ENCODE peak calls at places on chromosomes 2 and 18, in five cellular contexts. E, Y, X, V and N are unnamed samples.

GRCh38 chr2:128408349-128409305 is 90.0 kb upstream of the HS6ST1 start:
- DNase-seq in E (no peak), Y (peak; percentile 28), X (peak; percentile 51), V (peak; percentile 59), N (no peak)

GRCh38 chr18:36194719-36195315 is 7.5 kb downstream of the MOCOS start:
- DNase-seq in E (no peak), Y (no peak), X (no peak), V (no peak), N (no peak)

GRCh38 chr2:188079176-188079575 is 212.5 kb upstream of the GULP1 start:
- DNase-seq in E (no peak), Y (peak; percentile 55), X (peak; percentile 58), V (no peak), N (no peak)

GRCh38 chr2:77457665-77458064 is 64.5 kb downstream of the LRRTM4 start:
- DNase-seq in E (no peak), Y (no peak), X (no peak), V (no peak), N (no peak)

GRCh38 chr2:129689600-129689999 is 289.9 kb upstream of the RAB6C start:
- DNase-seq in E (no peak), Y (no peak), X (no peak), V (no peak), N (no peak)

GRCh38 chr18:565562-566061 is 14.6 kb upstream of the CETN1 start:
- DNase-seq in E (no peak), Y (no peak), X (no peak), V (no peak), N (no peak)

GRCh38 chr18:76905821-76906220 is 83.5 kb downstream of the ZNF236 start:
- DNase-seq in E (no peak), Y (no peak), X (no peak), V (no peak), N (no peak)

GRCh38 chr2:27739058-27739373 is 32.5 kb upstream of the MRPL33 start:
- DNase-seq in E (no peak), Y (no peak), X (no peak), V (no peak), N (no peak)

GRCh38 chr18:8893221-8893620 is 187.9 kb downstream of the MTCL1 start:
- DNase-seq in E (no peak), Y (no peak), X (no peak), V (no peak), N (no peak)

GRCh38 chr18:62954341-62954740 is 239.0 kb downstream of the PHLPP1 start:
- DNase-seq in E (no peak), Y (no peak), X (peak; percentile 17), V (no peak), N (no peak)

GRCh38 chr18:50183556-50183955 is 11.4 kb downstream of the MYO5B start:
- DNase-seq in E (no peak), Y (peak; percentile 6), X (peak; percentile 97), V (no peak), N (no peak)

GRCh38 chr2:86809481-86810121 is 18.9 kb upstream of the CD8A start:
- DNase-seq in E (no peak), Y (no peak), X (no peak), V (no peak), N (no peak)

GRCh38 chr18:159037-159652 is 788 bp downstream of the USP14 start:
- DNase-seq in E (no peak), Y (no peak), X (peak; percentile 30), V (no peak), N (no peak)

GRCh38 chr2:6845312-6845711 is 20.4 kb downstream of the CMPK2 start:
- DNase-seq in E (no peak), Y (no peak), X (no peak), V (no peak), N (no peak)

GRCh38 chr2:6846540-6846939 is 19.2 kb downstream of the CMPK2 start:
- DNase-seq in E (no peak), Y (no peak), X (no peak), V (no peak), N (no peak)

GRCh38 chr2:6846967-6847695 is 18.6 kb downstream of the CMPK2 start:
- DNase-seq in E (no peak), Y (no peak), X (no peak), V (no peak), N (no peak)

GRCh38 chr2:6841537-6842287 is 24.0 kb downstream of the CMPK2 start:
- DNase-seq in E (no peak), Y (no peak), X (no peak), V (no peak), N (no peak)

DNA sequence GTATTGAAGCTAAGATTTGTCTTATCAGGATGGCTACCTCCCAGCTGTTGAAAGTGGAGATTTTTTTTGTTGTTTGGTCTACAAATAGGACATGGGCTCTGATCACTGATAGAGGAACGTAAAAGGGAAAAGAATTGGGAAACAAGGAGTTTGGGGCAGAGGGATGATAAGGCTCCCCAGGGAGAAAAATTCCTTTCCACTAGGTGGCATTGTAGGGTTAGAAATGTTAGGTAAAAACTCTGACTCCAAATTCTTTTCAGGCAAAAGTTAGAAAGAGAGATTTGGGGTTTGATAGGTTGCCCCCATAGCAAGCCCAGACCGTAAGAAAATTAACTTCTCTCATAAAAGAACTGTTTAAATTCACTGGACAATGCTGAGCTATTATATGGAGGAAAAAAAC is 19.8 kb downstream of the CMPK2 start:
- DNase-seq in E (no peak), Y (no peak), X (no peak), V (no peak), N (no peak)
- H3K9me3 ChIP-seq in E (peaks cover 33% of the 10 kb centered on the region), Y (peaks cover 10% of the 10 kb centered on the region), X (peaks cover 37% of the 10 kb centered on the region), V (peaks cover 52% of the 10 kb centered on the region), N (peaks cover 46% of the 10 kb centered on the region)

GRCh38 chr2:41998789-41999470 is 48.9 kb upstream of the PKDCC start:
- DNase-seq in E (no peak), Y (no peak), X (no peak), V (no peak), N (no peak)

GRCh38 chr2:41998201-41998781 is 49.5 kb upstream of the PKDCC start:
- DNase-seq in E (no peak), Y (no peak), X (no peak), V (no peak), N (peak; percentile 0)

GRCh38 chr2:41994661-41995060 is 53.2 kb upstream of the PKDCC start:
- DNase-seq in E (no peak), Y (no peak), X (no peak), V (no peak), N (no peak)

GRCh38 chr2:42001696-42002331 is 46.0 kb upstream of the PKDCC start:
- DNase-seq in E (no peak), Y (no peak), X (no peak), V (no peak), N (no peak)

GRCh38 chr2:41999882-42000281 is 47.9 kb upstream of the PKDCC start:
- DNase-seq in E (no peak), Y (no peak), X (no peak), V (no peak), N (no peak)
- H3K9me3 ChIP-seq in E (no peaks in the 10 kb centered on the region), Y (peaks cover 5% of the 10 kb centered on the region), X (no peaks in the 10 kb centered on the region), V (no peaks in the 10 kb centered on the region), N (peaks cover 16% of the 10 kb centered on the region)

DNA sequence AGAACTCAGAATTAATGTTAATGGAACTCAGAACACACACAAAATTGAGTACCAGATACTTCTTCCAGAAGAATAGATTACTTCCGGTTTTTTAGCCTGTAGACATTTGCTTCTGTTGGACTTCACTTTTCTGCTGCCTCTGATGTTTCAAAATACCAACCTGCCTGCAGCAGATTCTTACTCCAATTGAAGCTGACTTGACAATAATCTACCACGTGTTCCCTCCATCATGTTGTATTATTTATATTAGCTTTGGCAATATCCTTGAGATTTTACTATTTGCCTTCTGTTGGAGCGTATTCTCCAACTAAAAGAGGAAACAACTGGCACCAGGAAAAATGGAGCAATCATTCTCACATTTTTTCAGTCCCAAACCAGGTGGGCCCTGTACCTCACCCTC is 3.1 kb upstream of the GORASP2 start:
- DNase-seq in E (no peak), Y (no peak), X (no peak), V (no peak), N (no peak)
- H3K9me3 ChIP-seq in E (no peaks in the 10 kb centered on the region), Y (no peaks in the 10 kb centered on the region), X (peaks cover 3% of the 10 kb centered on the region), V (no peaks in the 10 kb centered on the region), N (peaks cover 4% of the 10 kb centered on the region)

DNA sequence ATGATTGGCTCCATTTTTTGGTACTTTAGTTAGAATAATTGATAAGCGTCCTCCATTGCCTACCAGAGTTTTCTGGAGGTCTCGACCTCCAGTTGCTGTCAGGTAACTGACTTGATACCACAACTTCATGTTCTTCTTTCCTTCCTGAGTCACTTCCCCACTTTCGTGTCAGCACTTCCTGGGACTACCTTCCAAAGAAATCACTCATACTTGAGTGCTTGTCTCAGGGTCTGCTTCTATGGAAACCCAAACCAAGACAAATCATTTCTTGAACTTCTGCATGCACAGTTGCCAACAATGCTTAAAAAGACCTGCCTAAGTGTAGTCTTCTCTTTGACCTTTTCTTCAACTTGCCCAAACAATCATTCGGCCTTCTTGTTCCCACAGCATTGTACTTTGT is 210.3 kb upstream of the ETAA1 start:
- DNase-seq in E (no peak), Y (no peak), X (peak; percentile 19), V (no peak), N (no peak)
- H3K9me3 ChIP-seq in E (no peaks in the 10 kb centered on the region), Y (no peaks in the 10 kb centered on the region), X (no peaks in the 10 kb centered on the region), V (no peaks in the 10 kb centered on the region), N (no peaks in the 10 kb centered on the region)

GRCh38 chr2:115654362-115654761 is 1211.9 kb downstream of the DPP10 start:
- DNase-seq in E (no peak), Y (no peak), X (no peak), V (no peak), N (no peak)
- H3K9me3 ChIP-seq in E (no peaks in the 10 kb centered on the region), Y (no peaks in the 10 kb centered on the region), X (peaks cover 4% of the 10 kb centered on the region), V (no peaks in the 10 kb centered on the region), N (no peaks in the 10 kb centered on the region)